ENCODE peak calls at places on chromosomes 7 and 10, in ten cellular contexts. T is AG04450, Q is cardiac fibroblast, U is HFFc6, O is heart right ventricle, W is brain microvascular endothelial cell, P is bronchial epithelial cell, K is lung, C is uterus, N is body of pancreas. B is an unnamed sample.

GRCh38 chr7:121279822-121280221 is 49.0 kb upstream of the WNT16 start:
- DNase-seq in O (no peak), U (no peak), K (no peak), C (no peak), P (no peak), W (no peak), Q (no peak), T (no peak), N (no peak), B (no peak)

GRCh38 chr10:101297901-101298451 is 56.0 kb upstream of the BTRC start:
- DNase-seq in Q (peak; percentile 64), C (peak; percentile 26), P (peak; percentile 57), T (no peak), O (peak; percentile 47), U (peak; percentile 5), N (peak; percentile 72), W (peak; percentile 51), K (peak; percentile 66), B (no peak)

GRCh38 chr10:128843972-128844371 is 623.1 kb upstream of the MGMT start:
- DNase-seq in O (no peak), U (no peak), Q (peak; percentile 44), P (no peak), K (no peak), T (no peak), N (no peak), W (no peak), C (no peak), B (no peak)

GRCh38 chr10:98090822-98091221 is 43.6 kb upstream of the R3HCC1L start:
- DNase-seq in P (no peak), Q (no peak), K (no peak), T (no peak), W (no peak), N (no peak), C (no peak), U (no peak), O (no peak), B (no peak)

GRCh38 chr10:821322-821721 is 110.2 kb downstream of the LARP4B start:
- DNase-seq in K (no peak), Q (peak; percentile 28), C (no peak), N (no peak), T (no peak), W (no peak), P (no peak), U (no peak), O (no peak), B (peak; percentile 9)

GRCh38 chr7:130393799-130394411 is 13.6 kb downstream of the CPA1 start:
- DNase-seq in W (no peak), P (no peak), K (no peak), Q (no peak), N (no peak), O (no peak), C (no peak), U (no peak), T (no peak), B (no peak)

GRCh38 chr10:86500846-86501245 is 20.7 kb downstream of the WAPL start:
- DNase-seq in U (peak; percentile 29), T (no peak), Q (peak; percentile 20), P (peak; percentile 36), N (no peak), O (no peak), C (no peak), K (no peak), W (no peak), B (no peak)

GRCh38 chr10:132708441-132708840 is 77.5 kb downstream of the NKX6-2 start:
- DNase-seq in Q (no peak), U (no peak), T (no peak), O (peak; percentile 2), C (no peak), P (no peak), N (no peak), K (no peak), W (no peak), B (no peak)

GRCh38 chr10:127855976-127856375 is 36.8 kb downstream of the CLRN3 start:
- DNase-seq in C (no peak), K (no peak), Q (no peak), W (no peak), T (no peak), O (no peak), U (no peak), N (no peak), P (no peak), B (no peak)

GRCh38 chr7:69516208-69516820 is 82.0 kb upstream of the AUTS2 start:
- DNase-seq in N (no peak), C (no peak), Q (no peak), P (no peak), W (no peak), O (peak; percentile 34), T (no peak), K (no peak), U (no peak), B (no peak)

GRCh38 chr7:149471289-149471953 is 10.6 kb upstream of the ZNF777 start:
- DNase-seq in P (no peak), W (no peak), U (no peak), O (no peak), C (no peak), N (no peak), Q (no peak), T (no peak), K (no peak), B (no peak)

GRCh38 chr7:149466364-149466763 is 5.5 kb upstream of the ZNF777 start:
- DNase-seq in K (no peak), O (no peak), P (no peak), C (no peak), U (no peak), T (no peak), W (no peak), Q (no peak), N (no peak), B (no peak)

GRCh38 chr7:149467321-149467859 is 6.5 kb upstream of the ZNF777 start:
- DNase-seq in T (no peak), K (no peak), C (no peak), N (no peak), W (no peak), P (no peak), O (no peak), Q (no peak), U (no peak), B (no peak)

GRCh38 chr7:149469806-149470205 is 8.9 kb upstream of the ZNF777 start:
- DNase-seq in W (no peak), K (no peak), O (no peak), U (no peak), T (no peak), N (no peak), C (no peak), Q (no peak), P (no peak), B (no peak)

GRCh38 chr7:149468208-149468607 is 7.3 kb upstream of the ZNF777 start:
- DNase-seq in T (no peak), O (no peak), P (peak; percentile 66), U (no peak), C (no peak), N (no peak), K (no peak), Q (peak; percentile 18), W (no peak), B (no peak)
- TF ChIP-seq CTCF in T (no peak), O (no peak), P (no peak), U (peak; percentile 40), C (no peak), N (no peak), K (no peak), Q (no peak), W (peak; percentile 26), B (no peak)

DNA sequence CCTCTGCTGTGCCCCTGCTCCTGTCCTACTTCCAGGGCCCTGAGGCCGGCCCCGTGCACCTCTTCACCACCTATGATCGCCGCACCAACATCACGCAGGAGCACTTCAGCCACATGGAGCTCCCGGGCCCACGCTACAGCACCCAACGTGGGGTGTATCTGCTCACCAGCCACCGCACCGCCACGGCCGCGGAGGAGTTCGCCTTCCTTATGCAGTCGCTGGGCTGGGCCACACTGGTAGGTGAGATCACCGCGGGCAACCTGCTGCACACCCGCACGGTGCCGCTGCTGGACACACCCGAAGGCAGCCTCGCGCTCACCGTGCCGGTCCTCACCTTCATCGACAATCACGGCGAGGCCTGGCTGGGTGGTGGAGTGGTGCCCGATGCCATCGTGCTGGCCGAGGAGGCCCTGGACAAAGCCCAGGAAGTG is 1.8 kb downstream of the RBP3 start:
- DNase-seq in C (no peak), Q (no peak), K (no peak), N (no peak), W (no peak), U (no peak), P (no peak), O (no peak), T (no peak), B (no peak)
- TF ChIP-seq CTCF in C (no peak), Q (no peak), K (no peak), N (no peak), W (no peak), U (no peak), P (no peak), O (no peak), T (no peak), B (no peak)

GRCh38 chr7:114422478-114423217 is 8.0 kb downstream of the FOXP2 start:
- DNase-seq in T (no peak), N (no peak), K (no peak), P (peak; percentile 86), W (no peak), U (no peak), Q (no peak), C (no peak), O (no peak), B (no peak)
- TF ChIP-seq CTCF in T (peak; percentile 45), N (peak; percentile 13), K (no peak), P (peak; percentile 49), W (peak; percentile 53), U (peak; percentile 38), Q (no peak), C (no peak), O (no peak), B (peak; percentile 26)

GRCh38 chr10:104314591-104315485 is 23.4 kb downstream of the ITPRIP start:
- DNase-seq in N (no peak), W (no peak), K (no peak), P (no peak), O (no peak), U (no peak), T (no peak), Q (no peak), C (peak; percentile 20), B (no peak)
- TF ChIP-seq CTCF in N (no peak), W (no peak), K (no peak), P (no peak), O (no peak), U (no peak), T (no peak), Q (no peak), C (no peak), B (no peak)